ENCODE peak calls at places on chromosomes 12 and 14, in nine cellular contexts. B is NCI-H82; S is amniotic stem cell; L is heart right ventricle; R is stimulated activated CD4-positive, alpha-beta T cell treated with anti-CD3 and anti-CD28 coated beads, Interleukin-12 subunit alpha, Interleukin-12 subunit beta, amount 100 ng/mL, for 48 hours; E is epithelial cell of esophagus; P is fibroblast of the conjunctiva; X is hypothalamus; F is GM12865. H is an unnamed sample.

GRCh38 chr14:88386395-88386794 is 938 bp downstream of the SPATA7 start:
- DNase-seq in P (no peak), E (no peak), X (no peak), R (no peak), L (no peak), B (no peak), S (no peak), F (peak; percentile 8), H (no peak)

GRCh38 chr12:51834411-51834810 is 14.1 kb downstream of the FIGNL2 start:
- DNase-seq in X (no peak), R (no peak), S (no peak), B (no peak), F (no peak), P (no peak), E (no peak), L (no peak), H (no peak)

GRCh38 chr12:88207921-88208640 is 66.0 kb downstream of the TMTC3 start:
- DNase-seq in F (no peak), P (peak; percentile 71), E (peak; percentile 51), R (no peak), S (no peak), X (no peak), B (no peak), L (no peak), H (no peak)

GRCh38 chr14:23245282-23245681 is 7.5 kb downstream of the RNF212B start:
- DNase-seq in B (no peak), X (no peak), F (no peak), R (no peak), L (no peak), S (no peak), P (no peak), E (no peak), H (no peak)

GRCh38 chr14:32808574-32809098 is 130.0 kb upstream of the NPAS3 start:
- DNase-seq in F (no peak), S (no peak), R (no peak), E (no peak), B (no peak), X (no peak), L (no peak), P (peak; percentile 27), H (peak; percentile 78)

GRCh38 chr14:55142466-55142865 is 13.4 kb downstream of the LGALS3 start:
- DNase-seq in R (no peak), L (no peak), F (no peak), E (no peak), X (no peak), S (no peak), B (no peak), P (no peak), H (no peak)

GRCh38 chr14:78836777-78837176 is 666.6 kb downstream of the NRXN3 start:
- DNase-seq in S (peak; percentile 2), F (peak; percentile 75), P (peak; percentile 8), X (no peak), R (no peak), L (no peak), E (peak; percentile 79), B (peak; percentile 96), H (peak; percentile 77)

GRCh38 chr14:73785834-73786631 is 65.6 kb upstream of the PTGR2 start:
- DNase-seq in S (peak; percentile 65), B (peak; percentile 53), P (peak; percentile 94), R (peak; percentile 55), E (peak; percentile 92), X (peak; percentile 34), F (peak; percentile 85), L (peak; percentile 73), H (peak; percentile 71)

GRCh38 chr12:16610006-16610520 is 4.1 kb upstream of the LMO3 start:
- DNase-seq in S (no peak), E (no peak), R (no peak), B (peak; percentile 12), L (no peak), X (no peak), F (no peak), P (no peak), H (no peak)

GRCh38 chr12:118589162-118589561 is 212.8 kb downstream of the SUDS3 start:
- DNase-seq in L (no peak), F (no peak), R (no peak), E (no peak), S (no peak), P (no peak), X (no peak), B (no peak), H (no peak)

GRCh38 chr14:70908918-70909641 is 1.8 kb downstream of the PCNX1 start:
- DNase-seq in F (no peak), B (no peak), X (no peak), L (no peak), S (no peak), E (no peak), R (no peak), P (no peak), H (no peak)

H was measured in astrocyte of the cerebellum.